ENCODE peak calls at places on chromosome 14, in six cellular contexts. One of them, this sample, is unnamed.

GRCh38 chr14:54564071-54564798 is 2.7 kb upstream of the SAMD4A start:
- DNase-seq in stomach: no peak
- DNase-seq in astrocyte of the cerebellum: peak
- DNase-seq in ascending aorta: no peak
- DNase-seq in lower leg skin: no peak
- DNase-seq in AG04450: no peak
- DNase-seq in this sample: peak

GRCh38 chr14:84202486-84202885 is 1327.5 kb upstream of the FLRT2 start:
- DNase-seq in stomach: no peak
- DNase-seq in astrocyte of the cerebellum: no peak
- DNase-seq in ascending aorta: no peak
- DNase-seq in lower leg skin: no peak
- DNase-seq in AG04450: no peak
- DNase-seq in this sample: no peak

GRCh38 chr14:73750161-73750901 is 36.1 kb upstream of the PNMA1 start:
- DNase-seq in stomach: peak
- DNase-seq in astrocyte of the cerebellum: no peak
- DNase-seq in ascending aorta: no peak
- DNase-seq in lower leg skin: no peak
- DNase-seq in AG04450: no peak
- DNase-seq in this sample: no peak

GRCh38 chr14:54667764-54668163 is 100.8 kb downstream of the SAMD4A start:
- DNase-seq in stomach: no peak
- DNase-seq in astrocyte of the cerebellum: no peak
- DNase-seq in ascending aorta: no peak
- DNase-seq in lower leg skin: no peak
- DNase-seq in AG04450: no peak
- DNase-seq in this sample: no peak

GRCh38 chr14:99945732-99946651 is 119.2 kb upstream of the EVL start:
- DNase-seq in stomach: no peak
- DNase-seq in astrocyte of the cerebellum: no peak
- DNase-seq in ascending aorta: no peak
- DNase-seq in lower leg skin: no peak
- DNase-seq in AG04450: no peak
- DNase-seq in this sample: no peak

GRCh38 chr14:24366375-24366663 is 1.7 kb upstream of the NFATC4 start:
- DNase-seq in stomach: no peak
- DNase-seq in astrocyte of the cerebellum: no peak
- DNase-seq in ascending aorta: no peak
- DNase-seq in lower leg skin: no peak
- DNase-seq in AG04450: no peak
- DNase-seq in this sample: no peak

GRCh38 chr14:88904864-88905263 is 80.4 kb downstream of the TTC8 start:
- DNase-seq in stomach: no peak
- DNase-seq in astrocyte of the cerebellum: peak
- DNase-seq in ascending aorta: no peak
- DNase-seq in lower leg skin: no peak
- DNase-seq in AG04450: no peak
- DNase-seq in this sample: peak

GRCh38 chr14:49940805-49941421 is 48.0 kb downstream of the ARF6 start:
- DNase-seq in stomach: no peak
- DNase-seq in astrocyte of the cerebellum: no peak
- DNase-seq in ascending aorta: peak
- DNase-seq in lower leg skin: no peak
- DNase-seq in AG04450: no peak
- DNase-seq in this sample: peak

GRCh38 chr14:65972346-65972745 is 513.8 kb upstream of the CCDC196 start:
- DNase-seq in stomach: no peak
- DNase-seq in astrocyte of the cerebellum: no peak
- DNase-seq in ascending aorta: no peak
- DNase-seq in lower leg skin: no peak
- DNase-seq in AG04450: no peak
- DNase-seq in this sample: peak

DNA sequence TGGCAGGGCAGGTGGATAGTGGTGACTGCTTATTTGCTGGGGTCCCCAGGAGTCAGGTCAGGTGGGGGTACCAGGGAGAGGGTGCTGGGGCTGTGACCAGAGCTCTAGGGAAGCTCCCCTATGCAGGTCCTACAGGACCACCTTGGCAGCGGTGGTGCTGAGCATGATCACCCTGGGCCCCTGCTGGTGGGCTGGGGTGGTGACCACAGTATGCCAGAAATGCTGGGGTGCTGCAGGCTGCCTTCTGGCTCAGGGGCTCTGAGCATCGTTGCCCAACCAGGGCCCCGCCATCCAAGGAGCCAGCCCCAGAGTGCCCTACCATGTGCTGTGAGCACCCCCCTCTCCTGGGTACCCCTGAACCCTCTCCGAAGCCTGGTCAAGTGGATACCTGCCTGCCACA is 17.5 kb upstream of the NUDT14 start:
- DNase-seq in stomach: no peak
- DNase-seq in astrocyte of the cerebellum: no peak
- DNase-seq in ascending aorta: no peak
- DNase-seq in lower leg skin: no peak
- DNase-seq in AG04450: no peak
- DNase-seq in this sample: no peak
- TF ChIP-seq CTCF in stomach: no peak
- TF ChIP-seq CTCF in astrocyte of the cerebellum: peak
- TF ChIP-seq CTCF in ascending aorta: no peak
- TF ChIP-seq CTCF in lower leg skin: no peak
- TF ChIP-seq CTCF in AG04450: peak
- TF ChIP-seq CTCF in this sample: no peak

DNA sequence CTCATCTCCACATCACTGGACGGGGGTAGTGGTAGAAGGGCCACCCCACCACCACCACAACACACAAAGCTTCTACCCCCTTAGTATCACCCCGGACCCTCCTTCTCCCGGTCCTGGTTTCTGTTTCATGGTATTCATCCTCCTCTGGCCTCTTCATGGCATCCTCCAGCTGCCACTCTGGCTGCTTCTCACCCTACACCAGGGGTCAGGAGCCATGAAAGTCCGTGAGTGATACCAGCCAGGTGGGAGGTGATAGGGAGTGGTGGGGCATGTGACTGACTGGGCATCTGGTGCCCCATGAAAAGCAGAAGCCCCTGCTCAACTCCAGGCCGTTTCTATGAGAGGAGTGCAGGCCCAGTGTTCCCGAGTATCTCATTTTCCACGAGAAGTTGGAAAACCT is 151.4 kb upstream of the HIF1A start:
- DNase-seq in stomach: no peak
- DNase-seq in astrocyte of the cerebellum: no peak
- DNase-seq in ascending aorta: peak
- DNase-seq in lower leg skin: peak
- DNase-seq in AG04450: no peak
- DNase-seq in this sample: no peak
- H3K4me3 ChIP-seq in stomach: no peak
- H3K4me3 ChIP-seq in astrocyte of the cerebellum: no peak
- H3K4me3 ChIP-seq in ascending aorta: no peak
- H3K4me3 ChIP-seq in lower leg skin: no peak
- H3K4me3 ChIP-seq in AG04450: no peak
- H3K4me3 ChIP-seq in this sample: no peak

GRCh38 chr14:92600318-92601053 is 86.9 kb downstream of the RIN3 start:
- DNase-seq in stomach: no peak
- DNase-seq in astrocyte of the cerebellum: no peak
- DNase-seq in ascending aorta: no peak
- DNase-seq in lower leg skin: no peak
- DNase-seq in AG04450: no peak
- DNase-seq in this sample: peak

GRCh38 chr14:92601757-92602417 is 88.3 kb downstream of the RIN3 start:
- DNase-seq in stomach: no peak
- DNase-seq in astrocyte of the cerebellum: no peak
- DNase-seq in ascending aorta: peak
- DNase-seq in lower leg skin: no peak
- DNase-seq in AG04450: no peak
- DNase-seq in this sample: peak

GRCh38 chr14:92601131-92601710 is 87.6 kb downstream of the RIN3 start:
- DNase-seq in stomach: no peak
- DNase-seq in astrocyte of the cerebellum: no peak
- DNase-seq in ascending aorta: no peak
- DNase-seq in lower leg skin: peak
- DNase-seq in AG04450: no peak
- DNase-seq in this sample: no peak

GRCh38 chr14:92605274-92605940 is 91.8 kb downstream of the RIN3 start:
- DNase-seq in stomach: no peak
- DNase-seq in astrocyte of the cerebellum: no peak
- DNase-seq in ascending aorta: no peak
- DNase-seq in lower leg skin: no peak
- DNase-seq in AG04450: no peak
- DNase-seq in this sample: no peak

GRCh38 chr14:92603309-92604257 is 90.0 kb downstream of the RIN3 start:
- DNase-seq in stomach: no peak
- DNase-seq in astrocyte of the cerebellum: peak
- DNase-seq in ascending aorta: peak
- DNase-seq in lower leg skin: no peak
- DNase-seq in AG04450: peak
- DNase-seq in this sample: peak
- TF ChIP-seq CTCF in stomach: no peak
- TF ChIP-seq CTCF in astrocyte of the cerebellum: peak
- TF ChIP-seq CTCF in ascending aorta: peak
- TF ChIP-seq CTCF in lower leg skin: no peak
- TF ChIP-seq CTCF in AG04450: peak
- TF ChIP-seq CTCF in this sample: peak

GRCh38 chr14:56807586-56808168 is 2.6 kb downstream of the OTX2 start:
- DNase-seq in stomach: no peak
- DNase-seq in astrocyte of the cerebellum: no peak
- DNase-seq in ascending aorta: no peak
- DNase-seq in lower leg skin: no peak
- DNase-seq in AG04450: no peak
- DNase-seq in this sample: no peak
- H3K4me3 ChIP-seq in stomach: peak
- H3K4me3 ChIP-seq in astrocyte of the cerebellum: no peak
- H3K4me3 ChIP-seq in ascending aorta: peak
- H3K4me3 ChIP-seq in lower leg skin: no peak
- H3K4me3 ChIP-seq in AG04450: no peak
- H3K4me3 ChIP-seq in this sample: no peak

GRCh38 chr14:96309907-96310330 is 53.2 kb downstream of the ATG2B start:
- DNase-seq in stomach: no peak
- DNase-seq in astrocyte of the cerebellum: no peak
- DNase-seq in ascending aorta: no peak
- DNase-seq in lower leg skin: no peak
- DNase-seq in AG04450: no peak
- DNase-seq in this sample: no peak
- TF ChIP-seq CTCF in stomach: no peak
- TF ChIP-seq CTCF in astrocyte of the cerebellum: no peak
- TF ChIP-seq CTCF in ascending aorta: no peak
- TF ChIP-seq CTCF in lower leg skin: no peak
- TF ChIP-seq CTCF in AG04450: peak
- TF ChIP-seq CTCF in this sample: no peak

GRCh38 chr14:56340921-56341320 is 222.7 kb downstream of the PELI2 start:
- DNase-seq in stomach: no peak
- DNase-seq in astrocyte of the cerebellum: no peak
- DNase-seq in ascending aorta: no peak
- DNase-seq in lower leg skin: no peak
- DNase-seq in AG04450: no peak
- DNase-seq in this sample: no peak
- H3K4me3 ChIP-seq in stomach: no peak
- H3K4me3 ChIP-seq in astrocyte of the cerebellum: no peak
- H3K4me3 ChIP-seq in ascending aorta: no peak
- H3K4me3 ChIP-seq in lower leg skin: no peak
- H3K4me3 ChIP-seq in AG04450: no peak
- H3K4me3 ChIP-seq in this sample: no peak

This sample was measured in AG10803.